ENCODE peak calls at places on chromosomes 16 and 17, in six cellular contexts. One of them, this sample, is unnamed.

GRCh38 chr16:86059253-86060171 is 160.6 kb downstream of the IRF8 start:
- DNase-seq in ovary: peak; percentile 57
- DNase-seq in effector memory CD4-positive, alpha-beta T cell: no peak
- DNase-seq in lower lobe of right lung: no peak
- DNase-seq in AG04450: no peak
- DNase-seq in neural progenitor cell: no peak
- DNase-seq in this sample: no peak

GRCh38 chr17:42548070-42548837 is 4.5 kb upstream of the HSD17B1 start:
- DNase-seq in ovary: peak; percentile 77
- DNase-seq in effector memory CD4-positive, alpha-beta T cell: peak; percentile 59
- DNase-seq in lower lobe of right lung: peak; percentile 89
- DNase-seq in AG04450: no peak
- DNase-seq in neural progenitor cell: peak; percentile 90
- DNase-seq in this sample: no peak

GRCh38 chr17:42760652-42761581 is at the start of gene RAMP2:
- DNase-seq in ovary: peak; percentile 45
- DNase-seq in effector memory CD4-positive, alpha-beta T cell: no peak
- DNase-seq in lower lobe of right lung: no peak
- DNase-seq in AG04450: no peak
- DNase-seq in neural progenitor cell: peak; percentile 75
- DNase-seq in this sample: no peak

GRCh38 chr16:57628008-57628781 is at the start of gene ADGRG1:
- DNase-seq in ovary: peak; percentile 58
- DNase-seq in effector memory CD4-positive, alpha-beta T cell: no peak
- DNase-seq in lower lobe of right lung: peak; percentile 64
- DNase-seq in AG04450: peak; percentile 80
- DNase-seq in neural progenitor cell: peak; percentile 75
- DNase-seq in this sample: no peak

GRCh38 chr16:80323808-80324195 is 217.0 kb upstream of the DYNLRB2 start:
- DNase-seq in ovary: no peak
- DNase-seq in effector memory CD4-positive, alpha-beta T cell: no peak
- DNase-seq in lower lobe of right lung: no peak
- DNase-seq in AG04450: no peak
- DNase-seq in neural progenitor cell: no peak
- DNase-seq in this sample: no peak

GRCh38 chr16:89383095-89384003 is 107.0 kb downstream of the ANKRD11 start:
- DNase-seq in ovary: no peak
- DNase-seq in effector memory CD4-positive, alpha-beta T cell: no peak
- DNase-seq in lower lobe of right lung: peak; percentile 64
- DNase-seq in AG04450: no peak
- DNase-seq in neural progenitor cell: peak; percentile 48
- DNase-seq in this sample: no peak

GRCh38 chr17:69501591-69502468 is 87.3 kb downstream of the MAP2K6 start:
- DNase-seq in ovary: peak; percentile 63
- DNase-seq in effector memory CD4-positive, alpha-beta T cell: no peak
- DNase-seq in lower lobe of right lung: no peak
- DNase-seq in AG04450: peak; percentile 82
- DNase-seq in neural progenitor cell: peak; percentile 27
- DNase-seq in this sample: no peak

GRCh38 chr17:79988163-79988971 is 47.3 kb downstream of the TBC1D16 start:
- DNase-seq in ovary: peak; percentile 88
- DNase-seq in effector memory CD4-positive, alpha-beta T cell: no peak
- DNase-seq in lower lobe of right lung: peak; percentile 47
- DNase-seq in AG04450: peak; percentile 55
- DNase-seq in neural progenitor cell: no peak
- DNase-seq in this sample: no peak

GRCh38 chr16:64586756-64587155 is 535.1 kb downstream of the CDH11 start:
- DNase-seq in ovary: no peak
- DNase-seq in effector memory CD4-positive, alpha-beta T cell: no peak
- DNase-seq in lower lobe of right lung: no peak
- DNase-seq in AG04450: no peak
- DNase-seq in neural progenitor cell: no peak
- DNase-seq in this sample: no peak

GRCh38 chr17:30570191-30570590 is 93.0 kb downstream of the GOSR1 start:
- DNase-seq in ovary: no peak
- DNase-seq in effector memory CD4-positive, alpha-beta T cell: no peak
- DNase-seq in lower lobe of right lung: no peak
- DNase-seq in AG04450: no peak
- DNase-seq in neural progenitor cell: no peak
- DNase-seq in this sample: no peak

GRCh38 chr16:19474617-19475016 is 47.3 kb downstream of the GDE1 start:
- DNase-seq in ovary: no peak
- DNase-seq in effector memory CD4-positive, alpha-beta T cell: no peak
- DNase-seq in lower lobe of right lung: no peak
- DNase-seq in AG04450: no peak
- DNase-seq in neural progenitor cell: peak; percentile 20
- DNase-seq in this sample: no peak

GRCh38 chr17:18185391-18185790 is 1.8 kb downstream of the ALKBH5 start:
- DNase-seq in ovary: no peak
- DNase-seq in effector memory CD4-positive, alpha-beta T cell: no peak
- DNase-seq in lower lobe of right lung: no peak
- DNase-seq in AG04450: no peak
- DNase-seq in neural progenitor cell: peak; percentile 55
- DNase-seq in this sample: no peak

GRCh38 chr17:54891176-54891821 is 9.4 kb upstream of the TOM1L1 start:
- DNase-seq in ovary: no peak
- DNase-seq in effector memory CD4-positive, alpha-beta T cell: no peak
- DNase-seq in lower lobe of right lung: no peak
- DNase-seq in AG04450: peak; percentile 57
- DNase-seq in neural progenitor cell: peak; percentile 80
- DNase-seq in this sample: no peak

GRCh38 chr16:73196670-73197069 is 148.7 kb upstream of the ZFHX3 start:
- DNase-seq in ovary: peak; percentile 33
- DNase-seq in effector memory CD4-positive, alpha-beta T cell: no peak
- DNase-seq in lower lobe of right lung: peak; percentile 73
- DNase-seq in AG04450: no peak
- DNase-seq in neural progenitor cell: peak; percentile 85
- DNase-seq in this sample: peak; percentile 43

GRCh38 chr17:5921919-5922318 is 148.3 kb upstream of the WSCD1 start:
- DNase-seq in ovary: no peak
- DNase-seq in effector memory CD4-positive, alpha-beta T cell: no peak
- DNase-seq in lower lobe of right lung: no peak
- DNase-seq in AG04450: no peak
- DNase-seq in neural progenitor cell: no peak
- DNase-seq in this sample: no peak

GRCh38 chr17:75978938-75979704 is at the start of the genes ACOX1 and TEN1:
- DNase-seq in ovary: peak; percentile 98
- DNase-seq in effector memory CD4-positive, alpha-beta T cell: peak; percentile 92
- DNase-seq in lower lobe of right lung: peak; percentile 99
- DNase-seq in AG04450: peak; percentile 88
- DNase-seq in neural progenitor cell: peak; percentile 98
- DNase-seq in this sample: peak; percentile 84

GRCh38 chr16:85662036-85662812 is 26.5 kb downstream of the GINS2 start:
- DNase-seq in ovary: no peak
- DNase-seq in effector memory CD4-positive, alpha-beta T cell: no peak
- DNase-seq in lower lobe of right lung: peak; percentile 34
- DNase-seq in AG04450: no peak
- DNase-seq in neural progenitor cell: peak; percentile 92
- DNase-seq in this sample: no peak

GRCh38 chr16:74726736-74727135 is 26.1 kb upstream of the MLKL start:
- DNase-seq in ovary: no peak
- DNase-seq in effector memory CD4-positive, alpha-beta T cell: no peak
- DNase-seq in lower lobe of right lung: no peak
- DNase-seq in AG04450: no peak
- DNase-seq in neural progenitor cell: no peak
- DNase-seq in this sample: peak; percentile 70

GRCh38 chr17:80777274-80777673 is 214.4 kb upstream of the CHMP6 start:
- DNase-seq in ovary: no peak
- DNase-seq in effector memory CD4-positive, alpha-beta T cell: no peak
- DNase-seq in lower lobe of right lung: no peak
- DNase-seq in AG04450: no peak
- DNase-seq in neural progenitor cell: no peak
- DNase-seq in this sample: no peak

GRCh38 chr16:67036323-67036741 is 7.4 kb downstream of the CBFB start:
- DNase-seq in ovary: no peak
- DNase-seq in effector memory CD4-positive, alpha-beta T cell: no peak
- DNase-seq in lower lobe of right lung: no peak
- DNase-seq in AG04450: no peak
- DNase-seq in neural progenitor cell: no peak
- DNase-seq in this sample: no peak

GRCh38 chr17:82446124-82446523 is 4.4 kb downstream of the CYBC1 start:
- DNase-seq in ovary: no peak
- DNase-seq in effector memory CD4-positive, alpha-beta T cell: no peak
- DNase-seq in lower lobe of right lung: no peak
- DNase-seq in AG04450: no peak
- DNase-seq in neural progenitor cell: no peak
- DNase-seq in this sample: no peak

GRCh38 chr16:48434653-48435318 is 49.6 kb upstream of the SIAH1 start:
- DNase-seq in ovary: no peak
- DNase-seq in effector memory CD4-positive, alpha-beta T cell: no peak
- DNase-seq in lower lobe of right lung: peak; percentile 54
- DNase-seq in AG04450: no peak
- DNase-seq in neural progenitor cell: no peak
- DNase-seq in this sample: no peak

GRCh38 chr16:89696598-89697128 is 4.8 kb downstream of the SPATA2L start:
- DNase-seq in ovary: peak; percentile 21
- DNase-seq in effector memory CD4-positive, alpha-beta T cell: no peak
- DNase-seq in lower lobe of right lung: peak; percentile 50
- DNase-seq in AG04450: no peak
- DNase-seq in neural progenitor cell: no peak
- DNase-seq in this sample: no peak

GRCh38 chr17:81543339-81543675 is 8.8 kb downstream of the FAAP100 start:
- DNase-seq in ovary: no peak
- DNase-seq in effector memory CD4-positive, alpha-beta T cell: no peak
- DNase-seq in lower lobe of right lung: no peak
- DNase-seq in AG04450: no peak
- DNase-seq in neural progenitor cell: no peak
- DNase-seq in this sample: no peak

GRCh38 chr16:49504023-49504364 is 130.4 kb downstream of the C16orf78 start:
- DNase-seq in ovary: no peak
- DNase-seq in effector memory CD4-positive, alpha-beta T cell: no peak
- DNase-seq in lower lobe of right lung: no peak
- DNase-seq in AG04450: no peak
- DNase-seq in neural progenitor cell: no peak
- DNase-seq in this sample: no peak

GRCh38 chr16:66182592-66182991 is 183.9 kb upstream of the CDH5 start:
- DNase-seq in ovary: no peak
- DNase-seq in effector memory CD4-positive, alpha-beta T cell: no peak
- DNase-seq in lower lobe of right lung: no peak
- DNase-seq in AG04450: no peak
- DNase-seq in neural progenitor cell: no peak
- DNase-seq in this sample: no peak

GRCh38 chr17:45296003-45296832 is 20.6 kb downstream of the MAP3K14 start:
- DNase-seq in ovary: no peak
- DNase-seq in effector memory CD4-positive, alpha-beta T cell: no peak
- DNase-seq in lower lobe of right lung: peak; percentile 70
- DNase-seq in AG04450: no peak
- DNase-seq in neural progenitor cell: no peak
- DNase-seq in this sample: no peak

GRCh38 chr17:58304735-58305486 is 23.7 kb downstream of the TSPOAP1 start:
- DNase-seq in ovary: no peak
- DNase-seq in effector memory CD4-positive, alpha-beta T cell: no peak
- DNase-seq in lower lobe of right lung: no peak
- DNase-seq in AG04450: no peak
- DNase-seq in neural progenitor cell: no peak
- DNase-seq in this sample: no peak

GRCh38 chr17:30239089-30239462 is 3.6 kb upstream of the SLC6A4 start:
- DNase-seq in ovary: no peak
- DNase-seq in effector memory CD4-positive, alpha-beta T cell: no peak
- DNase-seq in lower lobe of right lung: no peak
- DNase-seq in AG04450: no peak
- DNase-seq in neural progenitor cell: no peak
- DNase-seq in this sample: no peak

GRCh38 chr17:62980842-62981241 is 14.8 kb downstream of the TANC2 start:
- DNase-seq in ovary: no peak
- DNase-seq in effector memory CD4-positive, alpha-beta T cell: no peak
- DNase-seq in lower lobe of right lung: no peak
- DNase-seq in AG04450: no peak
- DNase-seq in neural progenitor cell: no peak
- DNase-seq in this sample: no peak

GRCh38 chr17:27398691-27399090 is 57.6 kb upstream of the KSR1 start:
- DNase-seq in ovary: no peak
- DNase-seq in effector memory CD4-positive, alpha-beta T cell: no peak
- DNase-seq in lower lobe of right lung: no peak
- DNase-seq in AG04450: no peak
- DNase-seq in neural progenitor cell: no peak
- DNase-seq in this sample: no peak

GRCh38 chr17:49359990-49360795 is 1.9 kb downstream of the ZNF652 start:
- DNase-seq in ovary: no peak
- DNase-seq in effector memory CD4-positive, alpha-beta T cell: no peak
- DNase-seq in lower lobe of right lung: no peak
- DNase-seq in AG04450: no peak
- DNase-seq in neural progenitor cell: peak; percentile 6
- DNase-seq in this sample: no peak

GRCh38 chr16:10539793-10540192 is 40.6 kb downstream of the EMP2 start:
- DNase-seq in ovary: no peak
- DNase-seq in effector memory CD4-positive, alpha-beta T cell: no peak
- DNase-seq in lower lobe of right lung: no peak
- DNase-seq in AG04450: no peak
- DNase-seq in neural progenitor cell: no peak
- DNase-seq in this sample: no peak

GRCh38 chr16:35686595-35686994 is 2227.2 kb downstream of the TP53TG3F start:
- DNase-seq in ovary: no peak
- DNase-seq in effector memory CD4-positive, alpha-beta T cell: no peak
- DNase-seq in lower lobe of right lung: no peak
- DNase-seq in AG04450: no peak
- DNase-seq in neural progenitor cell: no peak
- DNase-seq in this sample: no peak
- H3K9me3 ChIP-seq in ovary: no peaks in the 10 kb centered on the region
- H3K9me3 ChIP-seq in effector memory CD4-positive, alpha-beta T cell: peaks cover 20% of the 10 kb centered on the region
- H3K9me3 ChIP-seq in lower lobe of right lung: peaks cover 8% of the 10 kb centered on the region
- H3K9me3 ChIP-seq in AG04450: peaks cover 46% of the 10 kb centered on the region
- H3K9me3 ChIP-seq in neural progenitor cell: peaks cover 10% of the 10 kb centered on the region
- H3K9me3 ChIP-seq in this sample: peaks cover 2% of the 10 kb centered on the region

GRCh38 chr17:66675273-66675990 is 159.5 kb upstream of the CACNG5 start:
- DNase-seq in ovary: no peak
- DNase-seq in effector memory CD4-positive, alpha-beta T cell: no peak
- DNase-seq in lower lobe of right lung: no peak
- DNase-seq in AG04450: no peak
- DNase-seq in neural progenitor cell: no peak
- DNase-seq in this sample: no peak
- H3K27ac ChIP-seq in ovary: no peak overlapping the region
- H3K27ac ChIP-seq in effector memory CD4-positive, alpha-beta T cell: no peak overlapping the region
- H3K27ac ChIP-seq in lower lobe of right lung: peak overlapping the region; percentile 85
- H3K27ac ChIP-seq in AG04450: no peak overlapping the region
- H3K27ac ChIP-seq in neural progenitor cell: no peak overlapping the region
- H3K27ac ChIP-seq in this sample: no peak overlapping the region

GRCh38 chr16:1074379-1074649 is 1.8 kb downstream of the SSTR5 start:
- DNase-seq in ovary: no peak
- DNase-seq in effector memory CD4-positive, alpha-beta T cell: no peak
- DNase-seq in lower lobe of right lung: no peak
- DNase-seq in AG04450: no peak
- DNase-seq in neural progenitor cell: no peak
- DNase-seq in this sample: no peak
- H3K27me3 ChIP-seq in ovary: no peaks in the 10 kb centered on the region
- H3K27me3 ChIP-seq in effector memory CD4-positive, alpha-beta T cell: peaks cover 19% of the 10 kb centered on the region
- H3K27me3 ChIP-seq in lower lobe of right lung: peaks cover 77% of the 10 kb centered on the region
- H3K27me3 ChIP-seq in AG04450: peaks cover 24% of the 10 kb centered on the region
- H3K27me3 ChIP-seq in neural progenitor cell: peaks cover 54% of the 10 kb centered on the region
- H3K27me3 ChIP-seq in this sample: no peaks in the 10 kb centered on the region

GRCh38 chr16:3383045-3383448 is 17.8 kb downstream of the ZSCAN32 start:
- DNase-seq in ovary: no peak
- DNase-seq in effector memory CD4-positive, alpha-beta T cell: no peak
- DNase-seq in lower lobe of right lung: no peak
- DNase-seq in AG04450: no peak
- DNase-seq in neural progenitor cell: no peak
- DNase-seq in this sample: no peak

GRCh38 chr16:3375680-3376079 is 20.0 kb downstream of the OR2C1 start:
- DNase-seq in ovary: no peak
- DNase-seq in effector memory CD4-positive, alpha-beta T cell: no peak
- DNase-seq in lower lobe of right lung: no peak
- DNase-seq in AG04450: no peak
- DNase-seq in neural progenitor cell: no peak
- DNase-seq in this sample: no peak

GRCh38 chr16:3377917-3378316 is 22.2 kb downstream of the OR2C1 start:
- DNase-seq in ovary: no peak
- DNase-seq in effector memory CD4-positive, alpha-beta T cell: no peak
- DNase-seq in lower lobe of right lung: no peak
- DNase-seq in AG04450: no peak
- DNase-seq in neural progenitor cell: no peak
- DNase-seq in this sample: no peak
- H3K9me3 ChIP-seq in ovary: peaks cover 26% of the 10 kb centered on the region
- H3K9me3 ChIP-seq in effector memory CD4-positive, alpha-beta T cell: peaks cover 47% of the 10 kb centered on the region
- H3K9me3 ChIP-seq in lower lobe of right lung: peaks cover 93% of the 10 kb centered on the region
- H3K9me3 ChIP-seq in AG04450: peaks cover 52% of the 10 kb centered on the region
- H3K9me3 ChIP-seq in neural progenitor cell: peaks cover 22% of the 10 kb centered on the region
- H3K9me3 ChIP-seq in this sample: peaks cover 12% of the 10 kb centered on the region

This sample was measured in iPS DF 6.9.